ENCODE peak calls at places on chromosome 13, in eight cellular contexts. V is OCI-M1; J is naive thymus-derived CD8-positive, alpha-beta T cell; Q is COR-L47; N is CD4-positive, alpha-beta T cell; O is stimulated activated CD4-positive, alpha-beta T cell treated with anti-CD3 and anti-CD28 coated beads, TNF-alpha, amount 100 ng/mL, for 4 hours; Y is NCI-H146; T is RCC 7860. E is an unnamed sample.

GRCh38 chr13:78609464-78610205 is 6.3 kb upstream of the POU4F1 start:
- DNase-seq in T (no peak), Q (no peak), N (no peak), Y (peak), V (no peak), J (no peak), O (no peak), E (no peak)

GRCh38 chr13:108496364-108497215 is 132.8 kb upstream of the MYO16 start:
- DNase-seq in O (no peak), N (no peak), J (no peak), Y (no peak), Q (no peak), T (no peak), V (no peak), E (no peak)

GRCh38 chr13:32647926-32648325 is 61.7 kb downstream of the PDS5B start:
- DNase-seq in Q (no peak), O (no peak), J (no peak), T (no peak), Y (no peak), N (no peak), V (no peak), E (no peak)

GRCh38 chr13:31663880-31664585 is 75.3 kb upstream of the RXFP2 start:
- DNase-seq in V (no peak), Y (no peak), J (no peak), O (no peak), Q (no peak), N (no peak), T (no peak), E (no peak)

GRCh38 chr13:98480915-98481510 is 95.9 kb downstream of the STK24 start:
- DNase-seq in T (no peak), Q (no peak), V (no peak), N (no peak), O (no peak), J (no peak), Y (peak), E (no peak)

GRCh38 chr13:33188093-33188882 is 97.3 kb downstream of the STARD13 start:
- DNase-seq in Y (no peak), Q (no peak), J (no peak), V (no peak), N (no peak), O (no peak), T (peak), E (no peak)

GRCh38 chr13:34044660-34045080 is 226.7 kb downstream of the RFC3 start:
- DNase-seq in J (no peak), V (no peak), Y (no peak), N (no peak), Q (no peak), O (no peak), T (no peak), E (no peak)

GRCh38 chr13:91406619-91407018 is 8.2 kb downstream of the GPC5 start:
- DNase-seq in J (no peak), V (peak), N (no peak), O (no peak), Y (peak), T (peak), Q (peak), E (peak)

GRCh38 chr13:74695021-74695800 is 561.0 kb upstream of the KLF12 start:
- DNase-seq in Y (no peak), Q (no peak), N (no peak), O (no peak), V (no peak), T (no peak), J (no peak), E (no peak)

GRCh38 chr13:109447667-109448066 is 338.7 kb downstream of the IRS2 start:
- DNase-seq in V (no peak), Q (no peak), Y (no peak), N (no peak), J (no peak), T (no peak), O (no peak), E (no peak)

GRCh38 chr13:67230774-67231480 is 791 bp upstream of the PCDH9 start:
- DNase-seq in V (peak), O (peak), Y (peak), J (no peak), N (no peak), T (peak), Q (peak), E (peak)

GRCh38 chr13:51534075-51534817 is 50.0 kb upstream of the WDFY2 start:
- DNase-seq in O (no peak), T (no peak), V (no peak), Y (no peak), Q (no peak), J (peak), N (peak), E (no peak)

GRCh38 chr13:92843549-92843948 is 383.1 kb upstream of the GPC6 start:
- DNase-seq in Q (peak), O (no peak), T (peak), V (peak), N (no peak), Y (peak), J (no peak), E (no peak)

GRCh38 chr13:46367622-46368327 is 19.3 kb downstream of the RUBCNL start:
- DNase-seq in Y (no peak), O (no peak), Q (no peak), N (no peak), J (no peak), T (peak), V (no peak), E (no peak)

GRCh38 chr13:104837756-104838155 is 1697.7 kb downstream of the EFNB2 start:
- DNase-seq in N (no peak), T (no peak), V (peak), Y (no peak), J (no peak), Q (no peak), O (no peak), E (no peak)

GRCh38 chr13:53242015-53242414 is 213.4 kb downstream of the OLFM4 start:
- DNase-seq in J (no peak), V (no peak), Y (peak), O (no peak), N (no peak), Q (peak), T (no peak), E (no peak)

GRCh38 chr13:111975539-111976473 is 91.1 kb upstream of the SOX1 start:
- DNase-seq in Y (no peak), O (no peak), V (no peak), Q (no peak), J (no peak), T (no peak), N (no peak), E (no peak)

GRCh38 chr13:50323440-50324070 is 308.3 kb downstream of the KCNRG start:
- DNase-seq in J (no peak), O (no peak), Q (no peak), V (no peak), N (no peak), T (peak), Y (no peak), E (no peak)

GRCh38 chr13:36332986-36333385 is 13.2 kb downstream of the SPART start:
- DNase-seq in V (peak), Q (no peak), J (no peak), T (peak), O (no peak), Y (no peak), N (no peak), E (no peak)

GRCh38 chr13:112253631-112254030 is 122.5 kb upstream of the SPACA7 start:
- DNase-seq in T (no peak), Q (no peak), Y (no peak), J (no peak), V (no peak), N (no peak), O (no peak), E (no peak)

GRCh38 chr13:44470623-44471562 is 97.3 kb downstream of the SERP2 start:
- DNase-seq in Y (peak), T (peak), V (peak), O (no peak), Q (peak), N (no peak), J (peak), E (peak)

GRCh38 chr13:41746259-41746658 is 214.7 kb downstream of the VWA8 start:
- DNase-seq in N (no peak), Q (no peak), V (no peak), T (peak), Y (no peak), O (no peak), J (no peak), E (no peak)

GRCh38 chr13:110073982-110074381 is 233.0 kb downstream of the COL4A1 start:
- DNase-seq in N (no peak), O (no peak), Q (no peak), T (no peak), V (no peak), J (no peak), Y (peak), E (no peak)

GRCh38 chr13:25633108-25633507 is 261.3 kb downstream of the ATP8A2 start:
- DNase-seq in Y (no peak), O (no peak), V (no peak), N (no peak), T (no peak), Q (no peak), J (no peak), E (no peak)

GRCh38 chr13:52711277-52711676 is 28.3 kb downstream of the CNMD start:
- DNase-seq in T (no peak), O (no peak), N (no peak), Q (no peak), V (no peak), J (no peak), Y (no peak), E (no peak)

GRCh38 chr13:49977992-49978391 is 18.9 kb upstream of the TRIM13 start:
- DNase-seq in T (no peak), Y (no peak), J (no peak), V (peak), Q (no peak), O (no peak), N (no peak), E (no peak)